ENCODE peak calls at places on chromosomes 4 and X, in nine cellular contexts. F, N, V, T, Y, Q, C, A and L are unnamed samples.

GRCh38 chr4:10589808-10590207 is 94.8 kb downstream of the CLNK start:
- DNase-seq in F (no peak), N (no peak), V (no peak), T (no peak), Y (no peak), Q (peak), C (peak), A (no peak), L (no peak)

GRCh38 chrX:34365482-34365881 is 233.4 kb upstream of the FAM47A start:
- DNase-seq in F (no peak), N (no peak), V (no peak), T (peak), Y (no peak), Q (peak), C (no peak), A (no peak), L (no peak)

GRCh38 chrX:34879876-34880275 is 62.7 kb upstream of the FAM47B start:
- DNase-seq in F (no peak), N (no peak), V (no peak), T (no peak), Y (no peak), Q (no peak), C (no peak), A (no peak), L (no peak)

GRCh38 chr4:113872426-113873260 is 106.8 kb downstream of the ARSJ start:
- DNase-seq in F (no peak), N (no peak), V (no peak), T (no peak), Y (no peak), Q (no peak), C (no peak), A (no peak), L (no peak)

GRCh38 chr4:71460368-71460767 is 121.5 kb downstream of the SLC4A4 start:
- DNase-seq in F (no peak), N (no peak), V (no peak), T (no peak), Y (no peak), Q (peak), C (no peak), A (no peak), L (no peak)

GRCh38 chr4:139242511-139243051 is 37.4 kb downstream of the MGARP start:
- DNase-seq in F (no peak), N (no peak), V (peak), T (no peak), Y (peak), Q (peak), C (no peak), A (no peak), L (no peak)

GRCh38 chr4:127622923-127623754 is 9.6 kb upstream of the INTU start:
- DNase-seq in F (no peak), N (peak), V (no peak), T (peak), Y (no peak), Q (peak), C (no peak), A (no peak), L (no peak)

GRCh38 chr4:31803511-31804195 is 1083.5 kb downstream of the PCDH7 start:
- DNase-seq in F (no peak), N (no peak), V (no peak), T (no peak), Y (no peak), Q (peak), C (no peak), A (no peak), L (no peak)

GRCh38 chr4:16830081-16830480 is 68.4 kb downstream of the LDB2 start:
- DNase-seq in F (no peak), N (no peak), V (no peak), T (no peak), Y (no peak), Q (no peak), C (no peak), A (no peak), L (no peak)

GRCh38 chrX:119512145-119512800 is 44.0 kb downstream of the SLC25A5 start:
- DNase-seq in F (no peak), N (no peak), V (peak), T (peak), Y (peak), Q (peak), C (no peak), A (peak), L (peak)

GRCh38 chr4:74444891-74445642 is at the start of gene AREG:
- DNase-seq in F (peak), N (peak), V (no peak), T (peak), Y (peak), Q (peak), C (peak), A (peak), L (peak)

GRCh38 chr4:98662619-98663225 is 4.3 kb upstream of the TSPAN5 start:
- DNase-seq in F (peak), N (no peak), V (no peak), T (no peak), Y (peak), Q (no peak), C (peak), A (no peak), L (no peak)

GRCh38 chr4:188198980-188199792 is 59.9 kb downstream of the TRIML1 start:
- DNase-seq in F (no peak), N (no peak), V (no peak), T (no peak), Y (no peak), Q (peak), C (no peak), A (no peak), L (no peak)

GRCh38 chrX:77505227-77505626 is 58.0 kb downstream of the FGF16 start:
- DNase-seq in F (no peak), N (no peak), V (no peak), T (no peak), Y (no peak), Q (peak), C (peak), A (no peak), L (no peak)

GRCh38 chr4:103306870-103307345 is 108.8 kb upstream of the CENPE start:
- DNase-seq in F (no peak), N (no peak), V (no peak), T (no peak), Y (no peak), Q (no peak), C (no peak), A (no peak), L (no peak)

GRCh38 chrX:81537723-81538122 is 335.8 kb downstream of the SH3BGRL start:
- DNase-seq in F (no peak), N (no peak), V (no peak), T (no peak), Y (no peak), Q (no peak), C (no peak), A (no peak), L (no peak)

GRCh38 chr4:84908876-84909275 is 57.6 kb downstream of the WDFY3 start:
- DNase-seq in F (no peak), N (no peak), V (no peak), T (no peak), Y (no peak), Q (no peak), C (no peak), A (no peak), L (no peak)

GRCh38 chr4:13546855-13547562 is 2.7 kb upstream of the NKX3-2 start:
- DNase-seq in F (no peak), N (no peak), V (no peak), T (peak), Y (no peak), Q (no peak), C (no peak), A (no peak), L (no peak)

GRCh38 chr4:124478518-124478917 is 234.0 kb downstream of the ANKRD50 start:
- DNase-seq in F (no peak), N (no peak), V (no peak), T (no peak), Y (no peak), Q (no peak), C (no peak), A (no peak), L (no peak)

GRCh38 chr4:161799687-161800086 is 364.1 kb downstream of the FSTL5 start:
- DNase-seq in F (no peak), N (no peak), V (peak), T (no peak), Y (no peak), Q (peak), C (no peak), A (no peak), L (no peak)

GRCh38 chr4:113469023-113469390 is 292.5 kb downstream of the CAMK2D start:
- DNase-seq in F (no peak), N (no peak), V (no peak), T (no peak), Y (no peak), Q (peak), C (no peak), A (no peak), L (no peak)

GRCh38 chr4:3285558-3286334 is 7.1 kb upstream of the RGS12 start:
- DNase-seq in F (no peak), N (no peak), V (no peak), T (no peak), Y (no peak), Q (peak), C (no peak), A (no peak), L (no peak)

GRCh38 chr4:104394409-104394813 is 100.3 kb downstream of the CXXC4 start:
- DNase-seq in F (no peak), N (no peak), V (peak), T (no peak), Y (no peak), Q (no peak), C (no peak), A (no peak), L (no peak)

GRCh38 chr4:132642196-132642817 is 506.8 kb upstream of the PCDH10 start:
- DNase-seq in F (no peak), N (no peak), V (peak), T (peak), Y (peak), Q (peak), C (peak), A (no peak), L (no peak)

GRCh38 chrX:17047224-17047623 is 100.8 kb downstream of the REPS2 start:
- DNase-seq in F (no peak), N (no peak), V (no peak), T (no peak), Y (no peak), Q (no peak), C (no peak), A (no peak), L (no peak)

GRCh38 chr4:77358315-77358928 is 201.4 kb downstream of the CCNG2 start:
- DNase-seq in F (no peak), N (no peak), V (peak), T (peak), Y (peak), Q (peak), C (no peak), A (no peak), L (peak)

GRCh38 chrX:4570141-4570540 is 856.7 kb upstream of the PRKX start:
- DNase-seq in F (no peak), N (no peak), V (no peak), T (no peak), Y (no peak), Q (no peak), C (no peak), A (no peak), L (no peak)

GRCh38 chr4:98369322-98369721 is 108.1 kb downstream of the RAP1GDS1 start:
- DNase-seq in F (no peak), N (no peak), V (no peak), T (no peak), Y (no peak), Q (no peak), C (no peak), A (no peak), L (no peak)

GRCh38 chr4:37594095-37594494 is 92.1 kb downstream of the RELL1 start:
- DNase-seq in F (no peak), N (no peak), V (no peak), T (no peak), Y (no peak), Q (no peak), C (no peak), A (no peak), L (no peak)